ENCODE peak calls at places on chromosomes 7 and 10, in six cellular contexts. A is activated T-cell treated with anti-CD3 and anti-CD28 coated beads, Interleukin-2, amount 50 U/mL, for 4 hours; L is left colon; D is CD4-positive, alpha-beta T cell; K is mucosa of descending colon; P is pancreas. T is an unnamed sample.

GRCh38 chr10:17412323-17412722 is 42.1 kb downstream of the ST8SIA6 start:
- ATAC-seq in A (no peak), L (peak), D (no peak), K (peak), P (peak), T (no peak)

GRCh38 chr10:133377818-133378250 is 1.2 kb upstream of the PAOX start:
- ATAC-seq in A (no peak), K (no peak), P (no peak), D (no peak), L (peak), T (no peak)

GRCh38 chr7:155183655-155184054 is 113.5 kb downstream of the HTR5A start:
- ATAC-seq in D (no peak), P (no peak), L (no peak), A (no peak), K (no peak), T (no peak)

GRCh38 chr7:70797109-70797514 is 334.8 kb upstream of the GALNT17 start:
- ATAC-seq in D (peak), K (peak), L (peak), A (no peak), P (no peak), T (peak)

GRCh38 chr7:47538846-47539311 is 43.0 kb downstream of the TNS3 start:
- ATAC-seq in D (no peak), P (peak), A (no peak), K (peak), L (peak), T (no peak)

GRCh38 chr7:70014472-70015232 is 416.4 kb downstream of the AUTS2 start:
- ATAC-seq in K (no peak), A (no peak), P (no peak), L (no peak), D (no peak), T (no peak)

GRCh38 chr10:78588194-78588811 is 480.5 kb upstream of the ZMIZ1 start:
- ATAC-seq in L (peak), K (peak), P (peak), A (no peak), D (no peak), T (no peak)

GRCh38 chr10:2950546-2950945 is 116.8 kb upstream of the PFKP start:
- ATAC-seq in D (no peak), L (no peak), K (no peak), A (no peak), P (no peak), T (no peak)

GRCh38 chr10:618229-618989 is 71.1 kb downstream of the DIP2C start:
- ATAC-seq in K (no peak), L (no peak), A (no peak), D (no peak), P (peak), T (no peak)

GRCh38 chr10:97542169-97543024 is 30.2 kb upstream of the ANKRD2 start:
- ATAC-seq in A (peak), L (no peak), P (peak), D (no peak), K (peak), T (peak)

GRCh38 chr10:110546499-110547105 is 20.9 kb upstream of the SMC3 start:
- ATAC-seq in K (no peak), D (no peak), L (no peak), A (peak), P (no peak), T (no peak)

GRCh38 chr7:111150709-111151108 is 59.8 kb downstream of the LRRN3 start:
- ATAC-seq in L (no peak), D (no peak), A (no peak), P (no peak), K (no peak), T (no peak)

GRCh38 chr10:114519756-114520288 is 115.5 kb upstream of the AFAP1L2 start:
- ATAC-seq in P (peak), K (peak), A (peak), L (peak), D (peak), T (peak)

GRCh38 chr7:140723002-140723401 is 26.5 kb downstream of the NDUFB2 start:
- ATAC-seq in P (no peak), A (peak), K (peak), L (no peak), D (peak), T (peak)